ENCODE peak calls at places on chromosome 17, in ten cellular contexts. One of them, this sample, is unnamed.

GRCh38 chr17:81513669-81514484 is 1.3 kb upstream of the ACTG1 start:
- DNase-seq in NT2/D1: no peak
- DNase-seq in effector CD4-positive, alpha-beta T cell: no peak
- DNase-seq in activated effector memory CD4-positive, alpha-beta T cell treated with Interleukin-2 at 50 U/mL for 16 hours: peak
- DNase-seq in activated CD4-positive, alpha-beta T cell treated with anti-CD3 and anti-CD28 coated beads, Interleukin-2, amount 50 U/mL, for 1 hour: peak
- DNase-seq in mesothelial cell of epicardium: peak
- DNase-seq in NCI-H1694 treated with DMSO at 0.1 percent for 48 hours: peak
- DNase-seq in bronchial epithelial cell: peak
- DNase-seq in natural killer cell treated with Interleukin-12 subunit alpha and Interleukin-12 subunit beta and Interleukin-15 and Interleukin-18, amount 100 ng/mL, for 72 hours: peak
- DNase-seq in SHP77: peak
- DNase-seq in this sample: peak

GRCh38 chr17:20203761-20204263 is 194.7 kb downstream of the SPECC1 start:
- DNase-seq in natural killer cell treated with Interleukin-12 subunit alpha and Interleukin-12 subunit beta and Interleukin-15 and Interleukin-18, amount 100 ng/mL, for 72 hours: no peak
- DNase-seq in SHP77: no peak
- DNase-seq in effector CD4-positive, alpha-beta T cell: no peak
- DNase-seq in NCI-H1694 treated with DMSO at 0.1 percent for 48 hours: no peak
- DNase-seq in bronchial epithelial cell: no peak
- DNase-seq in NT2/D1: no peak
- DNase-seq in activated CD4-positive, alpha-beta T cell treated with anti-CD3 and anti-CD28 coated beads, Interleukin-2, amount 50 U/mL, for 1 hour: no peak
- DNase-seq in mesothelial cell of epicardium: no peak
- DNase-seq in activated effector memory CD4-positive, alpha-beta T cell treated with Interleukin-2 at 50 U/mL for 16 hours: no peak
- DNase-seq in this sample: no peak

GRCh38 chr17:12789976-12790805 is 893 bp downstream of the ARHGAP44 start:
- DNase-seq in mesothelial cell of epicardium: peak
- DNase-seq in NCI-H1694 treated with DMSO at 0.1 percent for 48 hours: no peak
- DNase-seq in bronchial epithelial cell: peak
- DNase-seq in NT2/D1: peak
- DNase-seq in SHP77: no peak
- DNase-seq in activated CD4-positive, alpha-beta T cell treated with anti-CD3 and anti-CD28 coated beads, Interleukin-2, amount 50 U/mL, for 1 hour: no peak
- DNase-seq in effector CD4-positive, alpha-beta T cell: no peak
- DNase-seq in natural killer cell treated with Interleukin-12 subunit alpha and Interleukin-12 subunit beta and Interleukin-15 and Interleukin-18, amount 100 ng/mL, for 72 hours: no peak
- DNase-seq in activated effector memory CD4-positive, alpha-beta T cell treated with Interleukin-2 at 50 U/mL for 16 hours: no peak
- DNase-seq in this sample: no peak

GRCh38 chr17:40124279-40125141 is 2.7 kb downstream of the MSL1 start:
- DNase-seq in natural killer cell treated with Interleukin-12 subunit alpha and Interleukin-12 subunit beta and Interleukin-15 and Interleukin-18, amount 100 ng/mL, for 72 hours: no peak
- DNase-seq in effector CD4-positive, alpha-beta T cell: no peak
- DNase-seq in bronchial epithelial cell: no peak
- DNase-seq in NCI-H1694 treated with DMSO at 0.1 percent for 48 hours: no peak
- DNase-seq in mesothelial cell of epicardium: no peak
- DNase-seq in SHP77: no peak
- DNase-seq in NT2/D1: no peak
- DNase-seq in activated CD4-positive, alpha-beta T cell treated with anti-CD3 and anti-CD28 coated beads, Interleukin-2, amount 50 U/mL, for 1 hour: no peak
- DNase-seq in activated effector memory CD4-positive, alpha-beta T cell treated with Interleukin-2 at 50 U/mL for 16 hours: no peak
- DNase-seq in this sample: peak

GRCh38 chr17:46770818-46771600 is 47.5 kb downstream of the WNT3 start:
- DNase-seq in natural killer cell treated with Interleukin-12 subunit alpha and Interleukin-12 subunit beta and Interleukin-15 and Interleukin-18, amount 100 ng/mL, for 72 hours: no peak
- DNase-seq in NT2/D1: no peak
- DNase-seq in NCI-H1694 treated with DMSO at 0.1 percent for 48 hours: peak
- DNase-seq in activated effector memory CD4-positive, alpha-beta T cell treated with Interleukin-2 at 50 U/mL for 16 hours: no peak
- DNase-seq in bronchial epithelial cell: no peak
- DNase-seq in effector CD4-positive, alpha-beta T cell: no peak
- DNase-seq in SHP77: peak
- DNase-seq in mesothelial cell of epicardium: peak
- DNase-seq in activated CD4-positive, alpha-beta T cell treated with anti-CD3 and anti-CD28 coated beads, Interleukin-2, amount 50 U/mL, for 1 hour: no peak
- DNase-seq in this sample: peak

GRCh38 chr17:64017381-64017980 is 3.0 kb downstream of the ICAM2 start:
- DNase-seq in activated CD4-positive, alpha-beta T cell treated with anti-CD3 and anti-CD28 coated beads, Interleukin-2, amount 50 U/mL, for 1 hour: no peak
- DNase-seq in SHP77: no peak
- DNase-seq in activated effector memory CD4-positive, alpha-beta T cell treated with Interleukin-2 at 50 U/mL for 16 hours: no peak
- DNase-seq in natural killer cell treated with Interleukin-12 subunit alpha and Interleukin-12 subunit beta and Interleukin-15 and Interleukin-18, amount 100 ng/mL, for 72 hours: no peak
- DNase-seq in NT2/D1: no peak
- DNase-seq in bronchial epithelial cell: no peak
- DNase-seq in NCI-H1694 treated with DMSO at 0.1 percent for 48 hours: no peak
- DNase-seq in effector CD4-positive, alpha-beta T cell: no peak
- DNase-seq in mesothelial cell of epicardium: no peak
- DNase-seq in this sample: no peak

GRCh38 chr17:35684046-35684802 is 47.2 kb upstream of the RASL10B start:
- DNase-seq in SHP77: no peak
- DNase-seq in activated effector memory CD4-positive, alpha-beta T cell treated with Interleukin-2 at 50 U/mL for 16 hours: no peak
- DNase-seq in mesothelial cell of epicardium: no peak
- DNase-seq in natural killer cell treated with Interleukin-12 subunit alpha and Interleukin-12 subunit beta and Interleukin-15 and Interleukin-18, amount 100 ng/mL, for 72 hours: no peak
- DNase-seq in NCI-H1694 treated with DMSO at 0.1 percent for 48 hours: no peak
- DNase-seq in bronchial epithelial cell: peak
- DNase-seq in effector CD4-positive, alpha-beta T cell: no peak
- DNase-seq in NT2/D1: peak
- DNase-seq in activated CD4-positive, alpha-beta T cell treated with anti-CD3 and anti-CD28 coated beads, Interleukin-2, amount 50 U/mL, for 1 hour: no peak
- DNase-seq in this sample: no peak

GRCh38 chr17:77842148-77842905 is 116.2 kb upstream of the TNRC6C start:
- DNase-seq in NCI-H1694 treated with DMSO at 0.1 percent for 48 hours: no peak
- DNase-seq in mesothelial cell of epicardium: no peak
- DNase-seq in activated effector memory CD4-positive, alpha-beta T cell treated with Interleukin-2 at 50 U/mL for 16 hours: no peak
- DNase-seq in natural killer cell treated with Interleukin-12 subunit alpha and Interleukin-12 subunit beta and Interleukin-15 and Interleukin-18, amount 100 ng/mL, for 72 hours: peak
- DNase-seq in activated CD4-positive, alpha-beta T cell treated with anti-CD3 and anti-CD28 coated beads, Interleukin-2, amount 50 U/mL, for 1 hour: no peak
- DNase-seq in effector CD4-positive, alpha-beta T cell: no peak
- DNase-seq in bronchial epithelial cell: peak
- DNase-seq in SHP77: no peak
- DNase-seq in NT2/D1: no peak
- DNase-seq in this sample: peak

GRCh38 chr17:45785373-45786193 is 1.5 kb downstream of the CRHR1 start:
- DNase-seq in effector CD4-positive, alpha-beta T cell: no peak
- DNase-seq in bronchial epithelial cell: no peak
- DNase-seq in mesothelial cell of epicardium: peak
- DNase-seq in activated effector memory CD4-positive, alpha-beta T cell treated with Interleukin-2 at 50 U/mL for 16 hours: no peak
- DNase-seq in SHP77: no peak
- DNase-seq in NT2/D1: no peak
- DNase-seq in natural killer cell treated with Interleukin-12 subunit alpha and Interleukin-12 subunit beta and Interleukin-15 and Interleukin-18, amount 100 ng/mL, for 72 hours: no peak
- DNase-seq in NCI-H1694 treated with DMSO at 0.1 percent for 48 hours: no peak
- DNase-seq in activated CD4-positive, alpha-beta T cell treated with anti-CD3 and anti-CD28 coated beads, Interleukin-2, amount 50 U/mL, for 1 hour: no peak
- DNase-seq in this sample: no peak

GRCh38 chr17:74354123-74354522 is 7.5 kb downstream of the BTBD17 start:
- DNase-seq in NT2/D1: peak
- DNase-seq in effector CD4-positive, alpha-beta T cell: peak
- DNase-seq in activated effector memory CD4-positive, alpha-beta T cell treated with Interleukin-2 at 50 U/mL for 16 hours: peak
- DNase-seq in mesothelial cell of epicardium: peak
- DNase-seq in natural killer cell treated with Interleukin-12 subunit alpha and Interleukin-12 subunit beta and Interleukin-15 and Interleukin-18, amount 100 ng/mL, for 72 hours: no peak
- DNase-seq in bronchial epithelial cell: peak
- DNase-seq in activated CD4-positive, alpha-beta T cell treated with anti-CD3 and anti-CD28 coated beads, Interleukin-2, amount 50 U/mL, for 1 hour: peak
- DNase-seq in NCI-H1694 treated with DMSO at 0.1 percent for 48 hours: peak
- DNase-seq in SHP77: no peak
- DNase-seq in this sample: no peak

GRCh38 chr17:80313160-80313829 is 52.6 kb downstream of the RNF213 start:
- DNase-seq in NT2/D1: no peak
- DNase-seq in bronchial epithelial cell: no peak
- DNase-seq in activated CD4-positive, alpha-beta T cell treated with anti-CD3 and anti-CD28 coated beads, Interleukin-2, amount 50 U/mL, for 1 hour: no peak
- DNase-seq in natural killer cell treated with Interleukin-12 subunit alpha and Interleukin-12 subunit beta and Interleukin-15 and Interleukin-18, amount 100 ng/mL, for 72 hours: no peak
- DNase-seq in SHP77: no peak
- DNase-seq in effector CD4-positive, alpha-beta T cell: no peak
- DNase-seq in NCI-H1694 treated with DMSO at 0.1 percent for 48 hours: no peak
- DNase-seq in mesothelial cell of epicardium: no peak
- DNase-seq in activated effector memory CD4-positive, alpha-beta T cell treated with Interleukin-2 at 50 U/mL for 16 hours: no peak
- DNase-seq in this sample: no peak

GRCh38 chr17:80124351-80124981 is 22.5 kb downstream of the EIF4A3 start:
- DNase-seq in NT2/D1: peak
- DNase-seq in natural killer cell treated with Interleukin-12 subunit alpha and Interleukin-12 subunit beta and Interleukin-15 and Interleukin-18, amount 100 ng/mL, for 72 hours: no peak
- DNase-seq in activated CD4-positive, alpha-beta T cell treated with anti-CD3 and anti-CD28 coated beads, Interleukin-2, amount 50 U/mL, for 1 hour: no peak
- DNase-seq in effector CD4-positive, alpha-beta T cell: no peak
- DNase-seq in bronchial epithelial cell: peak
- DNase-seq in activated effector memory CD4-positive, alpha-beta T cell treated with Interleukin-2 at 50 U/mL for 16 hours: no peak
- DNase-seq in SHP77: peak
- DNase-seq in NCI-H1694 treated with DMSO at 0.1 percent for 48 hours: peak
- DNase-seq in mesothelial cell of epicardium: peak
- DNase-seq in this sample: no peak

GRCh38 chr17:50882851-50883250 is 16.7 kb upstream of the TOB1 start:
- DNase-seq in NT2/D1: no peak
- DNase-seq in natural killer cell treated with Interleukin-12 subunit alpha and Interleukin-12 subunit beta and Interleukin-15 and Interleukin-18, amount 100 ng/mL, for 72 hours: no peak
- DNase-seq in bronchial epithelial cell: peak
- DNase-seq in NCI-H1694 treated with DMSO at 0.1 percent for 48 hours: no peak
- DNase-seq in activated CD4-positive, alpha-beta T cell treated with anti-CD3 and anti-CD28 coated beads, Interleukin-2, amount 50 U/mL, for 1 hour: no peak
- DNase-seq in SHP77: no peak
- DNase-seq in effector CD4-positive, alpha-beta T cell: no peak
- DNase-seq in activated effector memory CD4-positive, alpha-beta T cell treated with Interleukin-2 at 50 U/mL for 16 hours: no peak
- DNase-seq in mesothelial cell of epicardium: no peak
- DNase-seq in this sample: no peak

GRCh38 chr17:74639704-74640142 is 16.2 kb upstream of the CD300E start:
- DNase-seq in activated CD4-positive, alpha-beta T cell treated with anti-CD3 and anti-CD28 coated beads, Interleukin-2, amount 50 U/mL, for 1 hour: no peak
- DNase-seq in NT2/D1: no peak
- DNase-seq in activated effector memory CD4-positive, alpha-beta T cell treated with Interleukin-2 at 50 U/mL for 16 hours: no peak
- DNase-seq in natural killer cell treated with Interleukin-12 subunit alpha and Interleukin-12 subunit beta and Interleukin-15 and Interleukin-18, amount 100 ng/mL, for 72 hours: no peak
- DNase-seq in effector CD4-positive, alpha-beta T cell: no peak
- DNase-seq in bronchial epithelial cell: no peak
- DNase-seq in NCI-H1694 treated with DMSO at 0.1 percent for 48 hours: peak
- DNase-seq in SHP77: no peak
- DNase-seq in mesothelial cell of epicardium: no peak
- DNase-seq in this sample: no peak

GRCh38 chr17:79407385-79407784 is 203.5 kb downstream of the RBFOX3 start:
- DNase-seq in mesothelial cell of epicardium: no peak
- DNase-seq in natural killer cell treated with Interleukin-12 subunit alpha and Interleukin-12 subunit beta and Interleukin-15 and Interleukin-18, amount 100 ng/mL, for 72 hours: no peak
- DNase-seq in bronchial epithelial cell: no peak
- DNase-seq in effector CD4-positive, alpha-beta T cell: no peak
- DNase-seq in NT2/D1: no peak
- DNase-seq in activated effector memory CD4-positive, alpha-beta T cell treated with Interleukin-2 at 50 U/mL for 16 hours: no peak
- DNase-seq in activated CD4-positive, alpha-beta T cell treated with anti-CD3 and anti-CD28 coated beads, Interleukin-2, amount 50 U/mL, for 1 hour: no peak
- DNase-seq in NCI-H1694 treated with DMSO at 0.1 percent for 48 hours: no peak
- DNase-seq in SHP77: no peak
- DNase-seq in this sample: no peak

GRCh38 chr17:49691086-49691676 is 13.3 kb upstream of the SPOP start:
- DNase-seq in activated effector memory CD4-positive, alpha-beta T cell treated with Interleukin-2 at 50 U/mL for 16 hours: no peak
- DNase-seq in mesothelial cell of epicardium: no peak
- DNase-seq in activated CD4-positive, alpha-beta T cell treated with anti-CD3 and anti-CD28 coated beads, Interleukin-2, amount 50 U/mL, for 1 hour: no peak
- DNase-seq in natural killer cell treated with Interleukin-12 subunit alpha and Interleukin-12 subunit beta and Interleukin-15 and Interleukin-18, amount 100 ng/mL, for 72 hours: no peak
- DNase-seq in NCI-H1694 treated with DMSO at 0.1 percent for 48 hours: no peak
- DNase-seq in SHP77: no peak
- DNase-seq in effector CD4-positive, alpha-beta T cell: no peak
- DNase-seq in NT2/D1: no peak
- DNase-seq in bronchial epithelial cell: no peak
- DNase-seq in this sample: no peak

GRCh38 chr17:75856062-75856681 is 1.0 kb upstream of the WBP2 start:
- DNase-seq in NCI-H1694 treated with DMSO at 0.1 percent for 48 hours: no peak
- DNase-seq in effector CD4-positive, alpha-beta T cell: no peak
- DNase-seq in NT2/D1: no peak
- DNase-seq in SHP77: peak
- DNase-seq in bronchial epithelial cell: no peak
- DNase-seq in activated CD4-positive, alpha-beta T cell treated with anti-CD3 and anti-CD28 coated beads, Interleukin-2, amount 50 U/mL, for 1 hour: no peak
- DNase-seq in mesothelial cell of epicardium: no peak
- DNase-seq in activated effector memory CD4-positive, alpha-beta T cell treated with Interleukin-2 at 50 U/mL for 16 hours: no peak
- DNase-seq in natural killer cell treated with Interleukin-12 subunit alpha and Interleukin-12 subunit beta and Interleukin-15 and Interleukin-18, amount 100 ng/mL, for 72 hours: no peak
- DNase-seq in this sample: no peak

GRCh38 chr17:21286066-21286770 is 1.7 kb downstream of the MAP2K3 start:
- DNase-seq in NCI-H1694 treated with DMSO at 0.1 percent for 48 hours: no peak
- DNase-seq in bronchial epithelial cell: peak
- DNase-seq in activated effector memory CD4-positive, alpha-beta T cell treated with Interleukin-2 at 50 U/mL for 16 hours: no peak
- DNase-seq in effector CD4-positive, alpha-beta T cell: no peak
- DNase-seq in NT2/D1: no peak
- DNase-seq in SHP77: peak
- DNase-seq in activated CD4-positive, alpha-beta T cell treated with anti-CD3 and anti-CD28 coated beads, Interleukin-2, amount 50 U/mL, for 1 hour: no peak
- DNase-seq in natural killer cell treated with Interleukin-12 subunit alpha and Interleukin-12 subunit beta and Interleukin-15 and Interleukin-18, amount 100 ng/mL, for 72 hours: no peak
- DNase-seq in mesothelial cell of epicardium: no peak
- DNase-seq in this sample: no peak

GRCh38 chr17:66542967-66543525 is 240.6 kb downstream of the PRKCA start:
- DNase-seq in activated effector memory CD4-positive, alpha-beta T cell treated with Interleukin-2 at 50 U/mL for 16 hours: no peak
- DNase-seq in natural killer cell treated with Interleukin-12 subunit alpha and Interleukin-12 subunit beta and Interleukin-15 and Interleukin-18, amount 100 ng/mL, for 72 hours: no peak
- DNase-seq in effector CD4-positive, alpha-beta T cell: no peak
- DNase-seq in SHP77: no peak
- DNase-seq in bronchial epithelial cell: no peak
- DNase-seq in NT2/D1: no peak
- DNase-seq in NCI-H1694 treated with DMSO at 0.1 percent for 48 hours: no peak
- DNase-seq in activated CD4-positive, alpha-beta T cell treated with anti-CD3 and anti-CD28 coated beads, Interleukin-2, amount 50 U/mL, for 1 hour: no peak
- DNase-seq in mesothelial cell of epicardium: no peak
- DNase-seq in this sample: no peak

GRCh38 chr17:33955461-33955860 is 299.6 kb upstream of the CCL2 start:
- DNase-seq in bronchial epithelial cell: no peak
- DNase-seq in SHP77: no peak
- DNase-seq in natural killer cell treated with Interleukin-12 subunit alpha and Interleukin-12 subunit beta and Interleukin-15 and Interleukin-18, amount 100 ng/mL, for 72 hours: no peak
- DNase-seq in activated CD4-positive, alpha-beta T cell treated with anti-CD3 and anti-CD28 coated beads, Interleukin-2, amount 50 U/mL, for 1 hour: no peak
- DNase-seq in effector CD4-positive, alpha-beta T cell: no peak
- DNase-seq in NCI-H1694 treated with DMSO at 0.1 percent for 48 hours: no peak
- DNase-seq in NT2/D1: no peak
- DNase-seq in mesothelial cell of epicardium: no peak
- DNase-seq in activated effector memory CD4-positive, alpha-beta T cell treated with Interleukin-2 at 50 U/mL for 16 hours: no peak
- DNase-seq in this sample: no peak

GRCh38 chr17:64095144-64095882 is 34.6 kb downstream of the ERN1 start:
- DNase-seq in SHP77: peak
- DNase-seq in effector CD4-positive, alpha-beta T cell: no peak
- DNase-seq in activated CD4-positive, alpha-beta T cell treated with anti-CD3 and anti-CD28 coated beads, Interleukin-2, amount 50 U/mL, for 1 hour: no peak
- DNase-seq in NT2/D1: no peak
- DNase-seq in bronchial epithelial cell: peak
- DNase-seq in activated effector memory CD4-positive, alpha-beta T cell treated with Interleukin-2 at 50 U/mL for 16 hours: no peak
- DNase-seq in mesothelial cell of epicardium: no peak
- DNase-seq in NCI-H1694 treated with DMSO at 0.1 percent for 48 hours: no peak
- DNase-seq in natural killer cell treated with Interleukin-12 subunit alpha and Interleukin-12 subunit beta and Interleukin-15 and Interleukin-18, amount 100 ng/mL, for 72 hours: no peak
- DNase-seq in this sample: peak